ENCODE peak calls at places on chromosomes 2 and 18, in nine cellular contexts. E is amniotic stem cell; M is endothelial cell; I is HEK293T; N is A673; L is pancreas; G is activated T-helper 1 cell treated with anti-CD3 and anti-CD28 coated beads, Interleukin-12 subunit alpha, Interleukin-12 subunit beta, Interleukin-2, Interleukin-4 antibody, amounts not matched to agents 30 ng/mL and 10 ng/mL and 1 ng/mL, durations not matched to agents 14 hours and 24 hours and 36 hours; S is HCEC 1CT; Q is A172. W is an unnamed sample.

GRCh38 chr2:28405537-28405936 is 12.9 kb downstream of the FOSL2 start:
- DNase-seq in E (no peak), M (no peak), I (no peak), N (no peak), L (no peak), G (no peak), S (no peak), Q (no peak), W (no peak)

GRCh38 chr2:235314371-235314915 is 179.4 kb upstream of the AGAP1 start:
- DNase-seq in E (no peak), M (no peak), I (no peak), N (no peak), L (no peak), G (no peak), S (no peak), Q (no peak), W (no peak)

GRCh38 chr2:11562011-11562410 is 28.2 kb downstream of the GREB1 start:
- DNase-seq in E (no peak), M (no peak), I (no peak), N (no peak), L (no peak), G (no peak), S (no peak), Q (peak), W (no peak)

GRCh38 chr2:133264951-133265949 is 303.0 kb downstream of the NCKAP5 start:
- DNase-seq in E (no peak), M (peak), I (peak), N (peak), L (peak), G (no peak), S (peak), Q (no peak), W (no peak)

GRCh38 chr2:230778350-230779140 is 65.9 kb downstream of the CAB39 start:
- DNase-seq in E (no peak), M (no peak), I (no peak), N (no peak), L (no peak), G (no peak), S (no peak), Q (no peak), W (no peak)

GRCh38 chr2:36456227-36456788 is 100.7 kb downstream of the CRIM1 start:
- DNase-seq in E (no peak), M (peak), I (no peak), N (peak), L (no peak), G (no peak), S (peak), Q (peak), W (no peak)

GRCh38 chr2:206565666-206566065 is 76.6 kb upstream of the FAM237A start:
- DNase-seq in E (no peak), M (no peak), I (no peak), N (no peak), L (no peak), G (no peak), S (no peak), Q (no peak), W (no peak)

GRCh38 chr2:226310081-226310625 is 489.5 kb downstream of the IRS1 start:
- DNase-seq in E (no peak), M (no peak), I (no peak), N (no peak), L (no peak), G (no peak), S (no peak), Q (no peak), W (no peak)

GRCh38 chr18:22974707-22975106 is 41.6 kb downstream of the RBBP8 start:
- DNase-seq in E (no peak), M (no peak), I (no peak), N (no peak), L (no peak), G (no peak), S (no peak), Q (no peak), W (no peak)

GRCh38 chr2:66305714-66306113 is 129.2 kb upstream of the MEIS1 start:
- DNase-seq in E (no peak), M (no peak), I (no peak), N (peak), L (no peak), G (no peak), S (no peak), Q (no peak), W (no peak)

W was measured in Caco-2.